ENCODE peak calls at places on chromosomes 12 and 14, in six cellular contexts. T is tibial artery, Z is transverse colon, M is K562, C is A549, R is HCT116. H is an unnamed sample.

GRCh38 chr12:1972856-1973317 is 31.4 kb downstream of the DCP1B start:
- DNase-seq in T (peak; percentile 91), Z (peak; percentile 41), M (no peak), C (no peak), R (no peak), H (no peak)

GRCh38 chr12:124698211-124698997 is 131.0 kb upstream of the NCOR2 start:
- DNase-seq in T (no peak), Z (no peak), M (no peak), C (no peak), R (no peak), H (peak; percentile 63)

GRCh38 chr12:124667671-124668337 is 100.4 kb upstream of the NCOR2 start:
- DNase-seq in T (no peak), Z (no peak), M (no peak), C (no peak), R (no peak), H (no peak)

GRCh38 chr12:119444462-119445044 is 110.0 kb downstream of the CCDC60 start:
- DNase-seq in T (no peak), Z (peak; percentile 27), M (peak; percentile 77), C (peak; percentile 46), R (peak; percentile 85), H (peak; percentile 33)

GRCh38 chr12:26692417-26692816 is 140.6 kb downstream of the ITPR2 start:
- DNase-seq in T (no peak), Z (no peak), M (no peak), C (no peak), R (no peak), H (no peak)

GRCh38 chr12:80778005-80778541 is 61.4 kb downstream of the MYF5 start:
- DNase-seq in T (peak; percentile 74), Z (peak; percentile 39), M (no peak), C (no peak), R (peak; percentile 53), H (no peak)

GRCh38 chr12:47786662-47786974 is 13.6 kb downstream of the SLC48A1 start:
- DNase-seq in T (no peak), Z (no peak), M (no peak), C (no peak), R (no peak), H (no peak)

GRCh38 chr12:48777501-48778400 is 11.1 kb downstream of the ADCY6 start:
- DNase-seq in T (no peak), Z (no peak), M (no peak), C (no peak), R (no peak), H (no peak)

GRCh38 chr14:91154851-91155625 is 41.2 kb downstream of the DGLUCY start:
- DNase-seq in T (no peak), Z (peak; percentile 92), M (no peak), C (no peak), R (peak; percentile 29), H (no peak)

GRCh38 chr14:101709962-101710891 is 51.3 kb upstream of the PPP2R5C start:
- DNase-seq in T (no peak), Z (peak; percentile 44), M (peak; percentile 68), C (no peak), R (peak; percentile 24), H (no peak)

GRCh38 chr14:80055912-80056801 is 155.1 kb downstream of the DIO2 start:
- DNase-seq in T (peak; percentile 68), Z (peak; percentile 9), M (peak; percentile 5), C (peak; percentile 25), R (no peak), H (peak; percentile 40)

GRCh38 chr12:116391501-116391900 is 114.0 kb upstream of the MED13L start:
- DNase-seq in T (no peak), Z (no peak), M (no peak), C (no peak), R (no peak), H (no peak)

GRCh38 chr14:31425905-31426304 is 5.6 kb upstream of the HEATR5A start:
- DNase-seq in T (no peak), Z (no peak), M (no peak), C (no peak), R (no peak), H (no peak)

GRCh38 chr12:112013601-112014402 is 576 bp downstream of the ERP29 start:
- DNase-seq in T (peak; percentile 72), Z (peak; percentile 78), M (peak; percentile 68), C (peak; percentile 44), R (peak; percentile 74), H (peak; percentile 70)

GRCh38 chr12:62848418-62848817 is 86.5 kb downstream of the PPM1H start:
- DNase-seq in T (no peak), Z (no peak), M (no peak), C (peak; percentile 82), R (peak; percentile 24), H (no peak)

GRCh38 chr12:5318874-5319273 is 113.0 kb upstream of the NTF3 start:
- DNase-seq in T (no peak), Z (peak; percentile 34), M (no peak), C (no peak), R (peak; percentile 56), H (no peak)

GRCh38 chr12:128425883-128426282 is 158.9 kb downstream of the TMEM132C start:
- DNase-seq in T (no peak), Z (no peak), M (no peak), C (no peak), R (no peak), H (no peak)

GRCh38 chr12:31749024-31749704 is 20.3 kb upstream of the AMN1 start:
- DNase-seq in T (peak; percentile 71), Z (peak; percentile 86), M (peak; percentile 80), C (peak; percentile 98), R (peak; percentile 99), H (no peak)

GRCh38 chr12:25699454-25699853 is 146.4 kb upstream of the LMNTD1 start:
- DNase-seq in T (no peak), Z (no peak), M (no peak), C (no peak), R (no peak), H (no peak)

GRCh38 chr14:32078794-32079663 is 1.9 kb downstream of the ARHGAP5 start:
- DNase-seq in T (no peak), Z (no peak), M (no peak), C (no peak), R (peak; percentile 69), H (no peak)

GRCh38 chr14:54974773-54975414 is 52.0 kb downstream of the WDHD1 start:
- DNase-seq in T (no peak), Z (no peak), M (no peak), C (no peak), R (no peak), H (no peak)

GRCh38 chr14:78253986-78254385 is 83.8 kb downstream of the NRXN3 start:
- DNase-seq in T (no peak), Z (no peak), M (no peak), C (peak; percentile 36), R (no peak), H (no peak)

GRCh38 chr14:96297000-96297399 is 41.0 kb downstream of the BDKRB1 start:
- DNase-seq in T (no peak), Z (no peak), M (no peak), C (no peak), R (no peak), H (no peak)

DNA sequence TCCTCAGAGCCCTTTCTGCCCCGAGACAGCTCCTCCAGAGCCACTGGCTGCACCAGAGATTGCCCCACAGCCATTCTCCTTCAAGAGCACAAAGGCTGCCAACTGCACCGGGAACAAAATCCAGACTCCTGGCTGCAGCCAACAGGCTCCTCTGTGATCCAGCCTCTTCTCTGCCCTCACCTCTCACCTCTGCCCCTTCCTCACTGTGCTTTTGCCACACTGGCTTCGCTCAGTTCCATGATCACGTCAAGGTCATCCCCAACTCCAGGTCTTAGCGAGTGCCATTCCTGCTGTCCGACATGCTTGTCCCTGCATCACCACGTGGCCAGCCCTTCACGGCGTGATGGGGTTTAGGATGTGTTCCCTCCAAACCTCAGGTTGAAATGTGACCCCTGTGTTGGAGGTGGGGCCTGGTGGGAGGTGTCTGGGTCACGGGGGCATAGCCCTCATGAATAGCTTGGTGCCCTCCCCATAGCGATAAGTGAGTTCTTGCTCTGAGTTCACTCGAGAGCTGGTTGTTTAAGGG is 149.3 kb downstream of the PIWIL1 start:
- DNase-seq in T (peak; percentile 48), Z (no peak), M (no peak), C (no peak), R (no peak), H (no peak)
- H3K27ac ChIP-seq in T (no peak overlapping the region), Z (no peak overlapping the region), M (no peak overlapping the region), C (no peak overlapping the region), R (no peak overlapping the region), H (no peak overlapping the region)

DNA sequence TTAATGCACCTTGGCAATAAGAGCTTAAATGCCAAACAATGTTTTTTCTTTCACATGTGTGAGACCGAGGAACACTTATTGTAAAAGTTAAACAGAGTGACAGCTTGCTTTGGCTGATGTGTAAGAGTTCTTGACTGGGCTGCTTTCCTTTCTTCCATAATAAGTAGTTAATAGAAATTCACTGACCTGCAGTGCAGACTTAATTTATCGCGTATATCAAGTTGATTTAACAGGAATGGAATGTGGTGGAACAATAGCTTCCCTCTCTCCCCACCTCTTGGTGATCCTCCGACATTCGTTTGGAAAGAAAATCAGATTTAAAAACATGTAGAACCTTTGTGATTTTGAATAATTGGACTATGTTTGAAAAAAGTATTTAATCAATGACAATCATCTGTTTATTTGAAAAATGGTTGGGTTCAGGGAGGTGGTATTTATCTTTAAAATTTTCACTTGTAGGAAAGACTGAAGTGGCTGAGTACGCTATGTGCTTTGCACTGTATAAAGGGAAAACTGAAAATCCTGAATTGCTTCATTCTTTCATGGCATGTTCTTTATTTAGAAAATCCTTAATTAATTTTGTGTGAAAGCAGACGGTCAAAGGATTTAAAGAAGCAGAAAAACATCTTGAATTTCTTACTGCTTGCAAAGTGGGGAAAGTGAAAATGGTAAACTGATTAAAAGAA is 168.7 kb downstream of the NEDD1 start:
- DNase-seq in T (no peak), Z (no peak), M (no peak), C (no peak), R (no peak), H (no peak)
- H3K27ac ChIP-seq in T (no peak overlapping the region), Z (no peak overlapping the region), M (no peak overlapping the region), C (no peak overlapping the region), R (no peak overlapping the region), H (peak overlapping the region; percentile 48)

GRCh38 chr12:43675048-43675904 is 83.3 kb downstream of the PUS7L start:
- DNase-seq in T (no peak), Z (no peak), M (no peak), C (no peak), R (no peak), H (no peak)

GRCh38 chr12:43676183-43676813 is 82.3 kb downstream of the PUS7L start:
- DNase-seq in T (no peak), Z (no peak), M (peak; percentile 42), C (peak; percentile 15), R (peak; percentile 46), H (no peak)
- H3K27ac ChIP-seq in T (no peak overlapping the region), Z (no peak overlapping the region), M (no peak overlapping the region), C (no peak overlapping the region), R (no peak overlapping the region), H (no peak overlapping the region)

DNA sequence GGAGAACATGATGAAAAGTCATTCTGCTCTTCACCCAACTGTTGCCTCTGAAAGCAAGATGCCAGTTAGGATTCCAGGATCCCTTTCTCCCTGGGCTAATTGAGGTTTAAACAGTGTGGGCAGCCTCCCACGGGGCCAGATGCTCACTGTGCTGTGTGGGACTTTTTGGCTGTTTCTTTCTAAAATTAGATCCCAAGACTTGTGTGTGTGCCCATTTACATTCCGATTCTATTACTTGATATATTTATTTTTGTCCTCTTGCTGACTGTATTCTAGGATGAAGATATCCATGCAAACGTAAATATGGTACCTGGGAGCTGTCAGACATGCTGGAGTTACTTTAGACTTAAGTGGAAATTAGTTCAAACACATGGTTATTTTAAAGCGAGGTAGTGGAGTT is 6.2 kb downstream of the IFT43 start:
- DNase-seq in T (no peak), Z (no peak), M (no peak), C (no peak), R (no peak), H (no peak)
- H3K27ac ChIP-seq in T (peak overlapping the region; percentile 41), Z (peak overlapping the region; percentile 38), M (no peak overlapping the region), C (no peak overlapping the region), R (no peak overlapping the region), H (no peak overlapping the region)

H was measured in caudate nucleus.